ENCODE peak calls at places on chromosome 22, in four cellular contexts. V is CD8-positive, alpha-beta memory T cell; I is astrocyte of the spinal cord; F is foreskin fibroblast. M is an unnamed sample.
A peak's percentile ranks its signal among the peaks of the same experiment; 100 is the strongest.

GRCh38 chr22:46861468-46861867 is 99.0 kb downstream of the TBC1D22A start:
- DNase-seq in V (no peak), I (no peak), F (no peak), M (no peak)

GRCh38 chr22:19855504-19856409 is 1.1 kb upstream of the GNB1L start:
- DNase-seq in V (peak; percentile 44), I (peak; percentile 20), F (peak; percentile 69), M (peak; percentile 74)

GRCh38 chr22:19149047-19149883 is 827 bp downstream of the GSC2 start:
- DNase-seq in V (peak; percentile 13), I (no peak), F (peak; percentile 35), M (peak; percentile 47)

GRCh38 chr22:34587357-34588356 is 478.3 kb upstream of the ISX start:
- DNase-seq in V (no peak), I (no peak), F (no peak), M (no peak)

GRCh38 chr22:21811982-21812381 is 55.5 kb downstream of the MAPK1 start:
- DNase-seq in V (no peak), I (no peak), F (no peak), M (no peak)

GRCh38 chr22:31588970-31589675 is 72.9 kb downstream of the PISD start:
- DNase-seq in V (no peak), I (no peak), F (no peak), M (no peak)

GRCh38 chr22:42747701-42748513 is 27.2 kb upstream of the A4GALT start:
- DNase-seq in V (no peak), I (peak; percentile 86), F (peak; percentile 78), M (no peak)

GRCh38 chr22:19708323-19709011 is 5.8 kb upstream of the SEPTIN5 start:
- DNase-seq in V (no peak), I (no peak), F (no peak), M (no peak)

GRCh38 chr22:19951351-19951750 is 9.7 kb upstream of the TXNRD2 start:
- DNase-seq in V (no peak), I (no peak), F (no peak), M (no peak)

DNA sequence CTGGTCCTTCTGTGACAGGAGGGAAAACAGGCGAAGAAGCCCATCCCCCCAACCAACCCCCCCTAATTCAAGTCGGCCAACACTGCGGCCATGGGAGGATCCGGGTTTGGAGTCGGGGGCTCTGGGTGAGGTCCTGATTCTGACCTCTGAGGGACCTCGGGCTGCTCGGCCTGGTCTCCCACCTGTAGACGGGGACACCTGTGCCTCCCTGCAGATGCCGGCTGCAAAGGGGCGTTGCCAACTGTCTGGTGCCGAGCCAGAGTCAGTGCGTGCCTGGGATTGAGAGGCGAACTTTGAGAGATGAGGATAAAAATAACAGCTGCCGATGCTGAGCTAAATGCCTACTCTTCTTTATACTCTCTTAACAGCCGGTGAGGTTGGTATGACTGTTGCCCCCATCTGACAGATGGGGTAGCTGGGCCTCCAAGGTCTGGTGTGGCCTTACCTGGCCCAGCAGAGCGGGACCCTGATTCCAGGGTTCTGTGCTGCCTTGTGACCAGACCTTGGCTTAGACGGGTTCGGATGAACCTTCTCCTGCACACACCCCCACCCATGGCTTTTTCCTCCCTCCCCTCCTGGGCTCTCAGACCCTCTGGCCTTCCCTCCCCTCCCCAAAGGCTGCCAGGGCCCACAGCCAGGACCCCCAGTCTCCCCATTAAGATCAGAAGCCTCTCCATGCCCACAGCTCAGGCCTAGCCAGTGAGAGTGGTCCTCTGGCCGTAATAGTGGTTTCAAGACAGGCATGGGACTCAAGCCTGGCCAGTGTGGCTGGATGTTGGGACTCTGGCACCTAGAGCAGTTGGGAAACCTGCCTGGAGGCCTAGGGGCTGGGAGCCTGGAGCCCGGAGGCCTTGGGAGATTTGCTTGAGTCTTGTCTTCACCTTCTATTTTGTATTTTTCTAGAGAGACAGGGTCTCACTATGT is 41.7 kb downstream of the KCNJ4 start:
- DNase-seq in V (no peak), I (no peak), F (peak; percentile 47), M (no peak)
- H3K4me3 ChIP-seq in V (no peak overlapping the region), I (no peak overlapping the region), F (peak overlapping the region; percentile 10), M (no peak overlapping the region)

DNA sequence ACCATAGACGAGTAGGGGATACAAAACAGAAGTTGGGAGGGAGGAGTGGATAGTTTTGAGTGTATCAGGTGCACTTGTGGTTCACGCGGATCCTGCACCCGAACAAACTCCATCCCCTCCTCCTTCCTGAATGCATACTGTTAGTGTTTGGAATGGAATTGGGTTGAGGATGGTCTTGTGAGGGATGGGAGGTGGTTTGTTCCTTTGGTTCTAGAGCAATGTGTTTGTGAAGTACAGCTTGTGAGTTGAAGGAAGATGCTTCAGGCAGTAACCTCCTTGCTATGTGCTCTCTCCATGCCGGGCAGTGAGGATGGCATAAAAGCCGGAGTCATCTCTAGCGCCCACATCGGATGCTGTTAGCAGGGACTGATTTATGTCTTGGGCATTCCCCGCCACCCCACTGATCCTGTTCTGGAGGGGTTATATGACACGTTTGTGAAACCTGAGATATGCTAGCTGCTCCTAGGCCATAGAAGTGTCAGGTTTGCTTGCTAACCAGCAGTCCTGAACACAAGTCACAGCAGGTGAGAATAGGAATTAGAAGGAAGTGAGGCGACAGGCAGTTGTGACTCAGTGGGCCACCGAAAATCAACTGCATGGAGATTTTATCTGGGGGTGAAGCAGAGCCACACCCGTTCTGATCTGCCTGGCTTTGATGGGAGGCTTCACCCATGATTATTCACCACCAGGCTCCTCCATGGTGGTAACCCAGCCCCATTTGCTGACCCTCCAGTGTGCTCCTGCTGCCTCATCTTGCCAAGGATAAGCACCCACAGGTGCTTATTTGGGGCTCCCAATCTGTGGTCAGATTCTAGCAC is 2.2 kb downstream of the BCR start:
- DNase-seq in V (peak; percentile 17), I (no peak), F (peak; percentile 27), M (no peak)
- H3K4me3 ChIP-seq in V (peak overlapping the region; percentile 70), I (peak overlapping the region; percentile 63), F (peak overlapping the region; percentile 76), M (peak overlapping the region; percentile 91)

GRCh38 chr22:29266564-29267461 is 968 bp downstream of the RHBDD3 start:
- DNase-seq in V (no peak), I (peak; percentile 9), F (peak; percentile 35), M (no peak)

GRCh38 chr22:29265306-29265705 is 2.5 kb downstream of the RHBDD3 start:
- DNase-seq in V (no peak), I (no peak), F (no peak), M (no peak)

GRCh38 chr22:29267858-29268510 is at the start of the genes EWSR1 and RHBDD3:
- DNase-seq in V (peak; percentile 93), I (peak; percentile 98), F (peak; percentile 99), M (peak; percentile 91)

GRCh38 chr22:29267462-29267857 is 321 bp downstream of the RHBDD3 start:
- DNase-seq in V (no peak), I (no peak), F (no peak), M (no peak)

DNA sequence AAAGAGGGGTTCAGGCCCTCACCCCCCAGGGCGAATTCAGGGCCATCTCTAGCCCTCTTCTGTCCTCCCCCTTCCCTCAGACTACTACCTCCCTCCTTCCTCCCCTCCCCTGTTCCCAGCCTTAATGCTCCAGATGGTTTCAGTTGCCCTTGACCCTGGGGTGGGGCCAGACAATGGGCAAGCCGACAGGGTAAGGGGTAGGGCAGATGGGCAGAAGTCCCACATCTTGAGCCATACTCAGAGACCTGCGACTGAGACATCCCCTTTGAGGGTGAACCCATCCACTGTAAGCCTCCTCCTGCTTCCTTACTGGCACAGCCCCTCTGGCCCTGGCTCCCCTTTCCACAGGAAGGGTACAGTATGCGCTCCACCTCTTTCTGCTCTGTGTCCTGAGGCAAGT is 1.9 kb downstream of the RHBDD3 start:
- DNase-seq in V (no peak), I (no peak), F (peak; percentile 84), M (no peak)
- H3K4me3 ChIP-seq in V (no peak overlapping the region), I (no peak overlapping the region), F (peak overlapping the region; percentile 90), M (no peak overlapping the region)

GRCh38 chr22:39229688-39230260 is 15.0 kb downstream of the PDGFB start:
- DNase-seq in V (no peak), I (no peak), F (no peak), M (no peak)
- H3K4me3 ChIP-seq in V (no peak overlapping the region), I (no peak overlapping the region), F (no peak overlapping the region), M (no peak overlapping the region)